ENCODE peak calls at places on chromosomes 3 and 15, in ten cellular contexts. One of them, this sample, is unnamed.

GRCh38 chr3:48847053-48847585 is 555 bp downstream of the PRKAR2A start:
- DNase-seq in ACHN: peak
- DNase-seq in adipocyte: peak
- DNase-seq in endothelial cell: peak
- DNase-seq in hypothalamus: peak
- DNase-seq in renal cortical epithelial cell: peak
- DNase-seq in NCI-H774: peak
- DNase-seq in SK-N-DZ: peak
- DNase-seq in H54: peak
- DNase-seq in right cardiac atrium: peak
- DNase-seq in this sample: peak

GRCh38 chr3:115470254-115470653 is 153.1 kb upstream of the GAP43 start:
- DNase-seq in NCI-H774: peak
- DNase-seq in right cardiac atrium: no peak
- DNase-seq in hypothalamus: no peak
- DNase-seq in adipocyte: no peak
- DNase-seq in H54: no peak
- DNase-seq in ACHN: no peak
- DNase-seq in renal cortical epithelial cell: no peak
- DNase-seq in endothelial cell: no peak
- DNase-seq in SK-N-DZ: no peak
- DNase-seq in this sample: peak

GRCh38 chr15:78067328-78068241 is 9.9 kb downstream of the TBC1D2B start:
- DNase-seq in adipocyte: peak
- DNase-seq in H54: no peak
- DNase-seq in endothelial cell: no peak
- DNase-seq in SK-N-DZ: peak
- DNase-seq in ACHN: no peak
- DNase-seq in hypothalamus: no peak
- DNase-seq in renal cortical epithelial cell: no peak
- DNase-seq in right cardiac atrium: no peak
- DNase-seq in NCI-H774: no peak
- DNase-seq in this sample: no peak

GRCh38 chr3:156211583-156211982 is 91.2 kb downstream of the KCNAB1 start:
- DNase-seq in hypothalamus: no peak
- DNase-seq in renal cortical epithelial cell: peak
- DNase-seq in adipocyte: no peak
- DNase-seq in NCI-H774: no peak
- DNase-seq in right cardiac atrium: no peak
- DNase-seq in SK-N-DZ: no peak
- DNase-seq in H54: peak
- DNase-seq in ACHN: no peak
- DNase-seq in endothelial cell: no peak
- DNase-seq in this sample: no peak

GRCh38 chr3:111874177-111874820 is 15.2 kb downstream of the PHLDB2 start:
- DNase-seq in right cardiac atrium: no peak
- DNase-seq in NCI-H774: no peak
- DNase-seq in hypothalamus: no peak
- DNase-seq in H54: peak
- DNase-seq in ACHN: peak
- DNase-seq in adipocyte: peak
- DNase-seq in renal cortical epithelial cell: peak
- DNase-seq in SK-N-DZ: no peak
- DNase-seq in endothelial cell: no peak
- DNase-seq in this sample: no peak

GRCh38 chr15:77901921-77902750 is 175.4 kb downstream of the TBC1D2B start:
- DNase-seq in SK-N-DZ: no peak
- DNase-seq in endothelial cell: no peak
- DNase-seq in right cardiac atrium: peak
- DNase-seq in H54: no peak
- DNase-seq in NCI-H774: no peak
- DNase-seq in ACHN: peak
- DNase-seq in hypothalamus: no peak
- DNase-seq in renal cortical epithelial cell: no peak
- DNase-seq in adipocyte: no peak
- DNase-seq in this sample: no peak

GRCh38 chr3:46276497-46277099 is 34.3 kb downstream of the CCR3 start:
- DNase-seq in endothelial cell: peak
- DNase-seq in hypothalamus: no peak
- DNase-seq in right cardiac atrium: peak
- DNase-seq in SK-N-DZ: no peak
- DNase-seq in ACHN: peak
- DNase-seq in H54: peak
- DNase-seq in renal cortical epithelial cell: no peak
- DNase-seq in NCI-H774: no peak
- DNase-seq in adipocyte: no peak
- DNase-seq in this sample: no peak

GRCh38 chr3:114454592-114455251 is 160.9 kb downstream of the TIGIT start:
- DNase-seq in H54: no peak
- DNase-seq in endothelial cell: no peak
- DNase-seq in renal cortical epithelial cell: peak
- DNase-seq in right cardiac atrium: peak
- DNase-seq in hypothalamus: peak
- DNase-seq in NCI-H774: no peak
- DNase-seq in ACHN: peak
- DNase-seq in SK-N-DZ: peak
- DNase-seq in adipocyte: peak
- DNase-seq in this sample: no peak

GRCh38 chr3:55622116-55622515 is 135.0 kb upstream of the WNT5A start:
- DNase-seq in renal cortical epithelial cell: peak
- DNase-seq in endothelial cell: no peak
- DNase-seq in SK-N-DZ: no peak
- DNase-seq in right cardiac atrium: no peak
- DNase-seq in adipocyte: peak
- DNase-seq in ACHN: no peak
- DNase-seq in H54: no peak
- DNase-seq in hypothalamus: no peak
- DNase-seq in NCI-H774: no peak
- DNase-seq in this sample: no peak

GRCh38 chr3:181050738-181051137 is 61.2 kb upstream of the DNAJC19 start:
- DNase-seq in hypothalamus: no peak
- DNase-seq in adipocyte: no peak
- DNase-seq in right cardiac atrium: no peak
- DNase-seq in renal cortical epithelial cell: no peak
- DNase-seq in ACHN: no peak
- DNase-seq in H54: no peak
- DNase-seq in SK-N-DZ: no peak
- DNase-seq in endothelial cell: no peak
- DNase-seq in NCI-H774: no peak
- DNase-seq in this sample: no peak

GRCh38 chr3:10166213-10166604 is 1.5 kb downstream of the IRAK2 start:
- DNase-seq in SK-N-DZ: no peak
- DNase-seq in right cardiac atrium: no peak
- DNase-seq in renal cortical epithelial cell: no peak
- DNase-seq in adipocyte: no peak
- DNase-seq in ACHN: no peak
- DNase-seq in endothelial cell: no peak
- DNase-seq in hypothalamus: no peak
- DNase-seq in H54: no peak
- DNase-seq in NCI-H774: no peak
- DNase-seq in this sample: no peak

GRCh38 chr15:81809543-81809942 is 236.3 kb downstream of the MEX3B start:
- DNase-seq in endothelial cell: peak
- DNase-seq in ACHN: no peak
- DNase-seq in SK-N-DZ: peak
- DNase-seq in NCI-H774: no peak
- DNase-seq in right cardiac atrium: no peak
- DNase-seq in adipocyte: peak
- DNase-seq in renal cortical epithelial cell: no peak
- DNase-seq in hypothalamus: no peak
- DNase-seq in H54: no peak
- DNase-seq in this sample: no peak

GRCh38 chr3:134373942-134374790 is at the start of gene AMOTL2:
- DNase-seq in NCI-H774: peak
- DNase-seq in endothelial cell: peak
- DNase-seq in hypothalamus: peak
- DNase-seq in renal cortical epithelial cell: peak
- DNase-seq in SK-N-DZ: peak
- DNase-seq in H54: peak
- DNase-seq in ACHN: peak
- DNase-seq in right cardiac atrium: peak
- DNase-seq in adipocyte: peak
- DNase-seq in this sample: peak

This sample was measured in posterior cingulate gyrus.